ENCODE peak calls at places on chromosomes 11 and 22, in four cellular contexts. One of them, this sample, is unnamed.

GRCh38 chr11:32893091-32893946 is 708 bp downstream of the QSER1 start:
- DNase-seq in SK-N-SH: peak
- DNase-seq in lower leg skin: peak
- DNase-seq in mesothelial cell of epicardium: peak
- DNase-seq in this sample: peak

GRCh38 chr11:36333897-36334296 is 37.8 kb downstream of the PRR5L start:
- DNase-seq in SK-N-SH: peak
- DNase-seq in lower leg skin: no peak
- DNase-seq in mesothelial cell of epicardium: no peak
- DNase-seq in this sample: no peak

GRCh38 chr11:118998822-118999221 is 884 bp downstream of the CENATAC start:
- DNase-seq in SK-N-SH: no peak
- DNase-seq in lower leg skin: no peak
- DNase-seq in mesothelial cell of epicardium: peak
- DNase-seq in this sample: no peak

GRCh38 chr11:83826078-83826477 is 539.9 kb upstream of the CCDC90B start:
- DNase-seq in SK-N-SH: no peak
- DNase-seq in lower leg skin: no peak
- DNase-seq in mesothelial cell of epicardium: no peak
- DNase-seq in this sample: no peak

GRCh38 chr11:44939673-44940072 is 11.0 kb downstream of the TP53I11 start:
- DNase-seq in SK-N-SH: no peak
- DNase-seq in lower leg skin: no peak
- DNase-seq in mesothelial cell of epicardium: no peak
- DNase-seq in this sample: no peak

GRCh38 chr11:46294365-46295309 is 17.2 kb downstream of the CREB3L1 start:
- DNase-seq in SK-N-SH: peak
- DNase-seq in lower leg skin: no peak
- DNase-seq in mesothelial cell of epicardium: peak
- DNase-seq in this sample: no peak

GRCh38 chr22:23827351-23827995 is 11.3 kb downstream of the DERL3 start:
- DNase-seq in SK-N-SH: peak
- DNase-seq in lower leg skin: no peak
- DNase-seq in mesothelial cell of epicardium: no peak
- DNase-seq in this sample: no peak

GRCh38 chr22:45225732-45226560 is 14.7 kb downstream of the KIAA0930 start:
- DNase-seq in SK-N-SH: no peak
- DNase-seq in lower leg skin: peak
- DNase-seq in mesothelial cell of epicardium: no peak
- DNase-seq in this sample: no peak

GRCh38 chr11:79116600-79116999 is 324.2 kb downstream of the TENM4 start:
- DNase-seq in SK-N-SH: no peak
- DNase-seq in lower leg skin: no peak
- DNase-seq in mesothelial cell of epicardium: no peak
- DNase-seq in this sample: no peak

GRCh38 chr22:29224121-29224858 is 18.6 kb downstream of the EMID1 start:
- DNase-seq in SK-N-SH: peak
- DNase-seq in lower leg skin: no peak
- DNase-seq in mesothelial cell of epicardium: no peak
- DNase-seq in this sample: no peak

GRCh38 chr11:102494216-102494615 is 36.3 kb downstream of the MMP7 start:
- DNase-seq in SK-N-SH: no peak
- DNase-seq in lower leg skin: no peak
- DNase-seq in mesothelial cell of epicardium: no peak
- DNase-seq in this sample: no peak

GRCh38 chr11:4523666-4524065 is 21.3 kb upstream of the OR52M1 start:
- DNase-seq in SK-N-SH: no peak
- DNase-seq in lower leg skin: no peak
- DNase-seq in mesothelial cell of epicardium: no peak
- DNase-seq in this sample: no peak

GRCh38 chr22:39617342-39617741 is 46.8 kb downstream of the CACNA1I start:
- DNase-seq in SK-N-SH: peak
- DNase-seq in lower leg skin: no peak
- DNase-seq in mesothelial cell of epicardium: no peak
- DNase-seq in this sample: no peak

GRCh38 chr11:77174559-77174958 is 46.5 kb downstream of the MYO7A start:
- DNase-seq in SK-N-SH: no peak
- DNase-seq in lower leg skin: no peak
- DNase-seq in mesothelial cell of epicardium: no peak
- DNase-seq in this sample: no peak

GRCh38 chr11:23078289-23078971 is 218.2 kb upstream of the CCDC179 start:
- DNase-seq in SK-N-SH: no peak
- DNase-seq in lower leg skin: no peak
- DNase-seq in mesothelial cell of epicardium: no peak
- DNase-seq in this sample: no peak

GRCh38 chr11:102268083-102268984 is 49.0 kb upstream of the BIRC3 start:
- DNase-seq in SK-N-SH: peak
- DNase-seq in lower leg skin: peak
- DNase-seq in mesothelial cell of epicardium: peak
- DNase-seq in this sample: no peak

GRCh38 chr11:34940026-34940677 is 23.7 kb downstream of the PDHX start:
- DNase-seq in SK-N-SH: no peak
- DNase-seq in lower leg skin: no peak
- DNase-seq in mesothelial cell of epicardium: no peak
- DNase-seq in this sample: no peak

GRCh38 chr11:27392715-27393114 is 29.7 kb upstream of the CCDC34 start:
- DNase-seq in SK-N-SH: no peak
- DNase-seq in lower leg skin: no peak
- DNase-seq in mesothelial cell of epicardium: no peak
- DNase-seq in this sample: no peak

GRCh38 chr11:19352072-19352735 is 111.5 kb upstream of the E2F8 start:
- DNase-seq in SK-N-SH: no peak
- DNase-seq in lower leg skin: no peak
- DNase-seq in mesothelial cell of epicardium: no peak
- DNase-seq in this sample: no peak

GRCh38 chr11:122656631-122657101 is 1.1 kb downstream of the UBASH3B start:
- DNase-seq in SK-N-SH: no peak
- DNase-seq in lower leg skin: no peak
- DNase-seq in mesothelial cell of epicardium: peak
- DNase-seq in this sample: no peak
- TF ChIP-seq CTCF in SK-N-SH: peak
- TF ChIP-seq CTCF in lower leg skin: no peak
- TF ChIP-seq CTCF in mesothelial cell of epicardium: no peak
- TF ChIP-seq CTCF in this sample: no peak

GRCh38 chr22:37160037-37160436 is 10.3 kb upstream of the IL2RB start:
- DNase-seq in SK-N-SH: no peak
- DNase-seq in lower leg skin: no peak
- DNase-seq in mesothelial cell of epicardium: no peak
- DNase-seq in this sample: no peak
- TF ChIP-seq CTCF in SK-N-SH: no peak
- TF ChIP-seq CTCF in lower leg skin: no peak
- TF ChIP-seq CTCF in mesothelial cell of epicardium: no peak
- TF ChIP-seq CTCF in this sample: no peak

DNA sequence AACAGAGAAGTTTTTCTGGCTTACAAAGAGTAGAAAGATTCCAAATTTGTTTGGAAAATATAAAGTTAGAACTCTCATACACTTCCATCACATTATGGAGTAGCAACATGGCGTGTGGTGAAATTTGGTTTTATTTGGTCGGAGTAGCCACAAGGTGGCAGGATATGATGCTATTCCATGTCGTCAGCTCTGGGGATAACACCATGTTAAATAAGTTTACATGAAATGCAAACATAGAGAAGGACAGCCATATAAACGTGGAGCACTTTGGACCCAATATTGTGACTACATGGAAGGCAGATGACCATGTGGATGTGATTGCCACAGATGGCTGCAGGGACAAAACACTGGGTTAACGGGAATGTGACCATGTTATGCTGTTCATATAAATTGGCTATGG is 21.1 kb downstream of the OR5M11 start:
- DNase-seq in SK-N-SH: peak
- DNase-seq in lower leg skin: no peak
- DNase-seq in mesothelial cell of epicardium: no peak
- DNase-seq in this sample: no peak
- TF ChIP-seq CTCF in SK-N-SH: peak
- TF ChIP-seq CTCF in lower leg skin: no peak
- TF ChIP-seq CTCF in mesothelial cell of epicardium: peak
- TF ChIP-seq CTCF in this sample: no peak

DNA sequence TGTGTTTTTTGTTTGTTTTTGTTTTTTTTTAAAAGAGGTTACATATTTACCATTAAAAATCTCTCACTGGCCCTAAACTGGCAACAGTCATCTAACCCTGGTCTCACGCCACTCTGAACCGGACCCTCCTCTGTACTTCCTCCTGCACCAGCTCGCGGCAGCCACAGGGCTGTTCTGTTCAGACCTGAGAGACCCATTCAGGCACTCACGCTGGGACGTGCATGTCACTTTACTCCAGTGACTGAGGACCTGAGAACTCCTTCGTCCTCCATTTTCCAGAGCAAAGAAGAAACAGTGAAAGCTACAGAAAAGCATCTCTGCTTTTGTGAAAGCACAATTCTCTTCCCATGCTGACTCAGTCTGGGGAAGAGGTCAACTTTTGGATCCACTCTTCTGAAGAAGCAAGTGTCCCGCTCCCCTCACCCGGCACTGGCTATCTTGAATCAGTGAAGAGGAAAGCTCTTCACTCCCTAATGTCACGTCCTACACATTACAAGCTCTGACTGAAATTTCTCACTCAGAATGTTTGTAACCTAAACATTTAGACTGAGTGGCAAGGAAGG is 24.6 kb downstream of the PISD start:
- DNase-seq in SK-N-SH: no peak
- DNase-seq in lower leg skin: no peak
- DNase-seq in mesothelial cell of epicardium: no peak
- DNase-seq in this sample: peak
- TF ChIP-seq CTCF in SK-N-SH: no peak
- TF ChIP-seq CTCF in lower leg skin: no peak
- TF ChIP-seq CTCF in mesothelial cell of epicardium: no peak
- TF ChIP-seq CTCF in this sample: no peak

GRCh38 chr11:70471254-70471653 is 72.9 kb downstream of the CTTN start:
- DNase-seq in SK-N-SH: peak
- DNase-seq in lower leg skin: no peak
- DNase-seq in mesothelial cell of epicardium: no peak
- DNase-seq in this sample: no peak
- TF ChIP-seq CTCF in SK-N-SH: peak
- TF ChIP-seq CTCF in lower leg skin: no peak
- TF ChIP-seq CTCF in mesothelial cell of epicardium: no peak
- TF ChIP-seq CTCF in this sample: no peak

This sample was measured in natural killer cell.